ENCODE peak calls at places on chromosomes 1 and 21, in ten cellular contexts. L is endothelial cell; P is left ventricle myocardium inferior; X is fibroblast of mammary gland; C is B cell; D is activated CD8-positive, alpha-beta T cell treated with anti-CD3 and anti-CD28 coated beads for 36 hours; Z is uterus; Q is neural crest cell; N is RWPE1; Y is adrenal gland. R is an unnamed sample.

GRCh38 chr1:8075511-8076051 is 49.5 kb upstream of the ERRFI1 start:
- DNase-seq in X (no peak), N (no peak), D (no peak), L (no peak), P (no peak), Q (no peak), Y (no peak), C (no peak), Z (no peak), R (no peak)

GRCh38 chr1:208438262-208438661 is 194.1 kb upstream of the PLXNA2 start:
- DNase-seq in L (no peak), Z (no peak), N (no peak), P (no peak), Y (no peak), X (no peak), C (no peak), D (no peak), Q (no peak), R (no peak)

GRCh38 chr1:227010645-227011044 is 70.6 kb downstream of the COQ8A start:
- DNase-seq in D (no peak), C (no peak), Y (no peak), Z (no peak), N (no peak), L (no peak), Q (no peak), P (no peak), X (no peak), R (no peak)

GRCh38 chr1:23098463-23099170 is 70.0 kb downstream of the LUZP1 start:
- DNase-seq in X (peak; percentile 81), Z (peak; percentile 73), N (peak; percentile 60), L (peak; percentile 61), Y (peak; percentile 89), Q (peak; percentile 54), D (peak; percentile 76), P (peak; percentile 24), C (peak; percentile 77), R (peak; percentile 56)

GRCh38 chr21:38787461-38788274 is 18.1 kb upstream of the ETS2 start:
- DNase-seq in L (no peak), P (no peak), C (no peak), Q (no peak), N (peak; percentile 94), Y (peak; percentile 58), Z (no peak), X (peak; percentile 84), D (peak; percentile 19), R (no peak)

GRCh38 chr1:146032613-146033219 is 11.2 kb upstream of the HJV start:
- DNase-seq in D (no peak), Z (no peak), Y (no peak), X (peak; percentile 60), Q (no peak), N (no peak), P (no peak), L (no peak), C (peak; percentile 44), R (peak; percentile 78)

GRCh38 chr1:66521736-66522365 is 12.1 kb upstream of the SGIP1 start:
- DNase-seq in Z (no peak), N (peak; percentile 82), P (no peak), Y (no peak), Q (no peak), X (peak; percentile 93), L (no peak), C (no peak), D (no peak), R (no peak)

GRCh38 chr21:38170705-38171682 is 85.8 kb upstream of the KCNJ15 start:
- DNase-seq in C (no peak), L (no peak), X (peak; percentile 44), Y (no peak), D (no peak), P (no peak), N (no peak), Q (no peak), Z (no peak), R (no peak)

GRCh38 chr21:35366348-35367085 is 317.4 kb upstream of the RUNX1 start:
- DNase-seq in X (peak; percentile 92), N (no peak), C (no peak), Y (no peak), L (no peak), Q (no peak), Z (peak; percentile 21), D (no peak), P (no peak), R (no peak)

GRCh38 chr1:24727490-24728214 is 17.6 kb upstream of the CLIC4 start:
- DNase-seq in N (no peak), D (peak; percentile 24), L (no peak), Q (no peak), Z (peak; percentile 79), X (peak; percentile 89), C (peak; percentile 69), Y (peak; percentile 89), P (peak; percentile 73), R (peak; percentile 94)

GRCh38 chr1:228226956-228227791 is 19.3 kb downstream of the OBSCN start:
- DNase-seq in X (peak; percentile 34), C (no peak), Z (no peak), Q (no peak), D (no peak), N (no peak), P (no peak), Y (no peak), L (no peak), R (no peak)

GRCh38 chr1:90712931-90713618 is 4.0 kb downstream of the BARHL2 start:
- DNase-seq in N (no peak), D (no peak), C (no peak), P (no peak), Z (no peak), L (no peak), Y (no peak), Q (no peak), X (no peak), R (no peak)

GRCh38 chr21:45289655-45290515 is 2.2 kb upstream of the POFUT2 start:
- DNase-seq in N (no peak), D (no peak), Z (no peak), Q (no peak), C (no peak), Y (peak; percentile 52), X (peak; percentile 38), L (no peak), P (no peak), R (no peak)
- TF ChIP-seq CTCF in N (no peak), D (no peak), Z (no peak), Q (peak; percentile 46), C (no peak), Y (no peak), X (peak; percentile 28), L (peak; percentile 34), P (no peak), R (peak; percentile 23)

DNA sequence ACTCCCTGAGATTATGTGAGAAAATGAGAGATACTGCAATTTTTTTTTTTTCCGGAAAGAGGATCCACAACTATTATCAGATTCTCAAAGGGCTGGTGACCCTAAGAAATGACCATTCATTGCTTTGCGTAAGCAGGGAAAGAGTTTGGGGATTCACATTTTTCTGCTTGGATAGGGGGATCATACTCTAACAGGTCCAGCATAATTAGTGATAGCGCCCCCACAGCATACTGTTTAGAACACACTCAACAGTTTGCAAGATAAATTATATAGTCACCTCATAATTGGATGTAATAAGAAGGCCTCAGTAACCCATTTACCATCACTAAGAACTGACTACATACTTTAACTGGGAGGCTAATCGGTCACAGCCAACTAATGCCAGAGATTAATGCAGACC is 1.9 kb downstream of the CCT3 start:
- DNase-seq in Q (no peak), Y (no peak), Z (no peak), X (no peak), C (no peak), D (peak; percentile 27), N (no peak), L (no peak), P (no peak), R (peak; percentile 28)
- TF ChIP-seq CTCF in Q (peak; percentile 29), Y (no peak), Z (no peak), X (peak; percentile 19), C (peak; percentile 41), D (peak; percentile 23), N (no peak), L (no peak), P (no peak), R (peak; percentile 26)

DNA sequence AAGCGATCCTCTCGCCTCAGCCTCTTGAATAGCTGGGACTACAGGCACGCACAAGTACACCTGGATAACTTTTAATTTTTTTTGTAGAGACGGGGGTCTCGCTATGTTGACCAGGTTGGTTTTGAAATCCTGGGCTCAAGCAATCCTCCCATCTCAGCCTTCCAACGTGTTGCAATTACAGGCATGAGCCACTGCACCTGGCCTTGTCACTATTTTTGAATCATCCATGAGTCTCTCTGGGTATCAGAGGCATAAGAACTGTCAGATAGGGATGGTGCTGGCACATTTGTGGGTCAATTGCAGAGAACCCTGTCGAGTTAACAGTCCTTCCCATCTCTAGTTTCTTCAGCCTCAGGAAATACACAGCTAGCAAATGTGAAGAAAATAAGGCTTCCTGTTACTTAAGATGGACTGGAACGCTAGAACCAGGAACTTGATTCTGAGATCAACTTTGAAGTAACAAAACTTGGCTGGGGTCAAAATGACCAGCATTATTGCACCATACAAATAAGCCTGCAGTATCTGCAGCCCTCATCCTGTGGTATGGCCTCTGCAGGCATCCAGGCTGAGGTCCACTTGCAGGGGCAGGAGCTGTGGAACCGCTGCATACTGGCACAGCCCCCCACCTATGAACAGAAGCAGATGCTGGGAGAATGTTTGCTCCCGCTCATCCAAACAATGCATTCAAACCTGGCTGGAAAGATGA is 124.3 kb upstream of the GADD45A start:
- DNase-seq in C (no peak), P (no peak), D (no peak), N (no peak), Z (peak; percentile 44), X (peak; percentile 29), Q (no peak), Y (no peak), L (no peak), R (no peak)
- TF ChIP-seq CTCF in C (no peak), P (no peak), D (no peak), N (no peak), Z (no peak), X (no peak), Q (no peak), Y (no peak), L (no peak), R (no peak)

GRCh38 chr21:16455526-16455925 is 725.7 kb downstream of the USP25 start:
- DNase-seq in X (no peak), Y (no peak), L (no peak), P (no peak), D (no peak), Z (no peak), N (no peak), Q (no peak), C (no peak), R (no peak)

GRCh38 chr21:16455978-16456377 is 726.2 kb downstream of the USP25 start:
- DNase-seq in Z (no peak), Q (no peak), N (no peak), D (no peak), X (peak; percentile 21), C (no peak), L (no peak), P (no peak), Y (no peak), R (no peak)

GRCh38 chr21:16457498-16457897 is 727.7 kb downstream of the USP25 start:
- DNase-seq in D (no peak), Z (no peak), Y (no peak), X (no peak), N (no peak), L (no peak), C (no peak), P (no peak), Q (no peak), R (no peak)

DNA sequence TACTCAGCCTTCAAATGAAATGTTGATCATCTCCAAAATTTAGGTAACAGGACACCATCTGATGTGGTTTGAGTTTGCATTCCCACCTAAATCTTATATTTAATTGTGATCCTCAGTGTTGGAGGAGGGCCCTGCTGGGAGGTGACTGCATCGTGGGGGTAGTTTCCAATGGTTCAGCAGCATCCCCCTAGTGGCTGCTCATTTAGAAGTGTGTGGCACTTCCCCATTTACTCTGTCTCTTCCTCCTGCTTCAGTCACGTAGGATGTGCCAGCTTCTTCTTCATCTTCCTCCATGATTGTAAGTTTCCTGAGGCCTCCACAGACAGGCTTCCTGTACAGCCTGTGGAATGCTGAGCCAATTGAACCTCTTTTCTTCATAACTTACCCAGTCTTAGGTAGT is 731.2 kb downstream of the USP25 start:
- DNase-seq in Q (no peak), P (no peak), D (no peak), N (no peak), L (no peak), Z (no peak), X (no peak), C (no peak), Y (no peak), R (no peak)
- TF ChIP-seq CTCF in Q (no peak), P (no peak), D (no peak), N (no peak), L (no peak), Z (no peak), X (no peak), C (no peak), Y (no peak), R (no peak)

R was measured in MM.1S.